ENCODE peak calls at places on chromosomes 6 and 20, in six cellular contexts. One of them, this sample, is unnamed.

GRCh38 chr6:155330133-155330734 is 15.9 kb upstream of the TFB1M start:
- DNase-seq in endothelial cell: no peak
- DNase-seq in natural killer cell: no peak
- DNase-seq in effector CD4-positive, alpha-beta T cell: no peak
- DNase-seq in GM20000: no peak
- DNase-seq in ACHN: no peak
- DNase-seq in this sample: no peak

GRCh38 chr6:131828946-131829345 is 21.1 kb downstream of the ENPP1 start:
- DNase-seq in effector CD4-positive, alpha-beta T cell: no peak
- DNase-seq in endothelial cell: no peak
- DNase-seq in natural killer cell: no peak
- DNase-seq in ACHN: no peak
- DNase-seq in GM20000: no peak
- DNase-seq in this sample: no peak

GRCh38 chr6:56899311-56899710 is 55.6 kb upstream of the BEND6 start:
- DNase-seq in ACHN: no peak
- DNase-seq in endothelial cell: no peak
- DNase-seq in natural killer cell: no peak
- DNase-seq in effector CD4-positive, alpha-beta T cell: no peak
- DNase-seq in GM20000: no peak
- DNase-seq in this sample: no peak

GRCh38 chr6:52958546-52959255 is 36.4 kb downstream of the GSTA4 start:
- DNase-seq in effector CD4-positive, alpha-beta T cell: no peak
- DNase-seq in ACHN: no peak
- DNase-seq in natural killer cell: no peak
- DNase-seq in endothelial cell: no peak
- DNase-seq in GM20000: no peak
- DNase-seq in this sample: no peak

GRCh38 chr20:43837856-43838702 is 76.6 kb upstream of the TOX2 start:
- DNase-seq in GM20000: no peak
- DNase-seq in endothelial cell: no peak
- DNase-seq in ACHN: no peak
- DNase-seq in natural killer cell: no peak
- DNase-seq in effector CD4-positive, alpha-beta T cell: no peak
- DNase-seq in this sample: no peak

GRCh38 chr6:54465649-54466300 is 157.5 kb downstream of the TINAG start:
- DNase-seq in ACHN: no peak
- DNase-seq in effector CD4-positive, alpha-beta T cell: no peak
- DNase-seq in endothelial cell: no peak
- DNase-seq in natural killer cell: no peak
- DNase-seq in GM20000: no peak
- DNase-seq in this sample: no peak

GRCh38 chr6:170271771-170272314 is 19.0 kb downstream of the DLL1 start:
- DNase-seq in effector CD4-positive, alpha-beta T cell: peak
- DNase-seq in natural killer cell: peak
- DNase-seq in endothelial cell: no peak
- DNase-seq in GM20000: peak
- DNase-seq in ACHN: no peak
- DNase-seq in this sample: peak

GRCh38 chr6:166861961-166862286 is 94.4 kb downstream of the RNASET2 start:
- DNase-seq in natural killer cell: no peak
- DNase-seq in effector CD4-positive, alpha-beta T cell: no peak
- DNase-seq in ACHN: no peak
- DNase-seq in endothelial cell: no peak
- DNase-seq in GM20000: no peak
- DNase-seq in this sample: no peak

GRCh38 chr6:159693894-159694545 is 979 bp upstream of the SOD2 start:
- DNase-seq in natural killer cell: no peak
- DNase-seq in effector CD4-positive, alpha-beta T cell: peak
- DNase-seq in ACHN: peak
- DNase-seq in endothelial cell: no peak
- DNase-seq in GM20000: peak
- DNase-seq in this sample: peak

GRCh38 chr6:99997141-99997540 is 3.1 kb upstream of the MCHR2 start:
- DNase-seq in effector CD4-positive, alpha-beta T cell: no peak
- DNase-seq in natural killer cell: no peak
- DNase-seq in ACHN: no peak
- DNase-seq in endothelial cell: no peak
- DNase-seq in GM20000: no peak
- DNase-seq in this sample: no peak

GRCh38 chr6:241331-241865 is 50.9 kb upstream of the DUSP22 start:
- DNase-seq in effector CD4-positive, alpha-beta T cell: no peak
- DNase-seq in natural killer cell: no peak
- DNase-seq in GM20000: no peak
- DNase-seq in endothelial cell: no peak
- DNase-seq in ACHN: no peak
- DNase-seq in this sample: no peak

GRCh38 chr20:2204021-2204420 is 91.8 kb upstream of the TGM3 start:
- DNase-seq in endothelial cell: no peak
- DNase-seq in ACHN: no peak
- DNase-seq in effector CD4-positive, alpha-beta T cell: no peak
- DNase-seq in natural killer cell: no peak
- DNase-seq in GM20000: no peak
- DNase-seq in this sample: no peak

GRCh38 chr20:18138266-18138582 is 561 bp downstream of the KAT14 start:
- DNase-seq in GM20000: no peak
- DNase-seq in endothelial cell: no peak
- DNase-seq in ACHN: no peak
- DNase-seq in effector CD4-positive, alpha-beta T cell: no peak
- DNase-seq in natural killer cell: no peak
- DNase-seq in this sample: no peak

GRCh38 chr20:35757098-35757705 is 14.6 kb upstream of the PHF20 start:
- DNase-seq in GM20000: no peak
- DNase-seq in effector CD4-positive, alpha-beta T cell: no peak
- DNase-seq in endothelial cell: no peak
- DNase-seq in ACHN: no peak
- DNase-seq in natural killer cell: no peak
- DNase-seq in this sample: no peak

GRCh38 chr20:58071991-58072390 is 156.5 kb downstream of the ANKRD60 start:
- DNase-seq in effector CD4-positive, alpha-beta T cell: no peak
- DNase-seq in natural killer cell: no peak
- DNase-seq in GM20000: no peak
- DNase-seq in ACHN: no peak
- DNase-seq in endothelial cell: no peak
- DNase-seq in this sample: no peak

GRCh38 chr6:107185570-107185969 is 70.3 kb upstream of the BEND3 start:
- DNase-seq in effector CD4-positive, alpha-beta T cell: no peak
- DNase-seq in GM20000: no peak
- DNase-seq in endothelial cell: peak
- DNase-seq in ACHN: peak
- DNase-seq in natural killer cell: no peak
- DNase-seq in this sample: no peak

GRCh38 chr20:46179811-46180326 is 61.8 kb downstream of the CD40 start:
- DNase-seq in effector CD4-positive, alpha-beta T cell: no peak
- DNase-seq in GM20000: no peak
- DNase-seq in ACHN: no peak
- DNase-seq in natural killer cell: no peak
- DNase-seq in endothelial cell: no peak
- DNase-seq in this sample: no peak

GRCh38 chr6:108348655-108349349 is 53.9 kb downstream of the AFG1L start:
- DNase-seq in ACHN: no peak
- DNase-seq in endothelial cell: no peak
- DNase-seq in effector CD4-positive, alpha-beta T cell: no peak
- DNase-seq in GM20000: peak
- DNase-seq in natural killer cell: no peak
- DNase-seq in this sample: no peak

GRCh38 chr6:7914991-7915789 is 4.6 kb upstream of the TXNDC5 start:
- DNase-seq in natural killer cell: no peak
- DNase-seq in effector CD4-positive, alpha-beta T cell: no peak
- DNase-seq in endothelial cell: no peak
- DNase-seq in GM20000: no peak
- DNase-seq in ACHN: no peak
- DNase-seq in this sample: no peak

GRCh38 chr6:79438015-79438414 is 99.2 kb downstream of the LCA5 start:
- DNase-seq in natural killer cell: no peak
- DNase-seq in GM20000: no peak
- DNase-seq in endothelial cell: no peak
- DNase-seq in effector CD4-positive, alpha-beta T cell: no peak
- DNase-seq in ACHN: no peak
- DNase-seq in this sample: no peak

GRCh38 chr6:22036267-22036666 is 260.6 kb downstream of the PRL start:
- DNase-seq in ACHN: peak
- DNase-seq in GM20000: peak
- DNase-seq in endothelial cell: no peak
- DNase-seq in effector CD4-positive, alpha-beta T cell: no peak
- DNase-seq in natural killer cell: no peak
- DNase-seq in this sample: no peak

GRCh38 chr6:109172096-109172495 is 76.8 kb downstream of the CEP57L1 start:
- DNase-seq in ACHN: no peak
- DNase-seq in GM20000: no peak
- DNase-seq in endothelial cell: no peak
- DNase-seq in effector CD4-positive, alpha-beta T cell: no peak
- DNase-seq in natural killer cell: no peak
- DNase-seq in this sample: no peak

GRCh38 chr6:7701212-7701834 is 24.6 kb upstream of the BMP6 start:
- DNase-seq in natural killer cell: no peak
- DNase-seq in endothelial cell: no peak
- DNase-seq in effector CD4-positive, alpha-beta T cell: no peak
- DNase-seq in ACHN: no peak
- DNase-seq in GM20000: no peak
- DNase-seq in this sample: no peak

GRCh38 chr6:30720738-30721197 is 616 bp downstream of the TUBB start:
- DNase-seq in effector CD4-positive, alpha-beta T cell: peak
- DNase-seq in ACHN: peak
- DNase-seq in endothelial cell: peak
- DNase-seq in natural killer cell: peak
- DNase-seq in GM20000: peak
- DNase-seq in this sample: peak

GRCh38 chr6:101517632-101518031 is 124.1 kb downstream of the GRIK2 start:
- DNase-seq in GM20000: no peak
- DNase-seq in natural killer cell: no peak
- DNase-seq in effector CD4-positive, alpha-beta T cell: no peak
- DNase-seq in ACHN: no peak
- DNase-seq in endothelial cell: no peak
- DNase-seq in this sample: no peak

GRCh38 chr6:70033781-70034180 is 167.4 kb downstream of the COL19A1 start:
- DNase-seq in endothelial cell: no peak
- DNase-seq in natural killer cell: no peak
- DNase-seq in GM20000: no peak
- DNase-seq in effector CD4-positive, alpha-beta T cell: no peak
- DNase-seq in ACHN: no peak
- DNase-seq in this sample: no peak

GRCh38 chr6:28824793-28825731 is 98.7 kb downstream of the TRIM27 start:
- DNase-seq in endothelial cell: no peak
- DNase-seq in natural killer cell: no peak
- DNase-seq in ACHN: no peak
- DNase-seq in effector CD4-positive, alpha-beta T cell: no peak
- DNase-seq in GM20000: no peak
- DNase-seq in this sample: no peak

GRCh38 chr6:97174471-97174870 is 108.5 kb downstream of the MMS22L start:
- DNase-seq in natural killer cell: no peak
- DNase-seq in GM20000: no peak
- DNase-seq in ACHN: no peak
- DNase-seq in endothelial cell: no peak
- DNase-seq in effector CD4-positive, alpha-beta T cell: no peak
- DNase-seq in this sample: no peak

GRCh38 chr6:4351857-4352669 is 216.7 kb upstream of the ECI2 start:
- DNase-seq in GM20000: no peak
- DNase-seq in ACHN: peak
- DNase-seq in endothelial cell: no peak
- DNase-seq in effector CD4-positive, alpha-beta T cell: no peak
- DNase-seq in natural killer cell: no peak
- DNase-seq in this sample: no peak

GRCh38 chr20:871436-871835 is 37.9 kb downstream of the FAM110A start:
- DNase-seq in GM20000: no peak
- DNase-seq in endothelial cell: no peak
- DNase-seq in effector CD4-positive, alpha-beta T cell: no peak
- DNase-seq in ACHN: no peak
- DNase-seq in natural killer cell: no peak
- DNase-seq in this sample: no peak

GRCh38 chr20:61120595-61121515 is 131.2 kb upstream of the CDH4 start:
- DNase-seq in ACHN: peak
- DNase-seq in natural killer cell: no peak
- DNase-seq in GM20000: no peak
- DNase-seq in endothelial cell: peak
- DNase-seq in effector CD4-positive, alpha-beta T cell: peak
- DNase-seq in this sample: peak

GRCh38 chr6:90110971-90111370 is 185.7 kb downstream of the BACH2 start:
- DNase-seq in endothelial cell: no peak
- DNase-seq in effector CD4-positive, alpha-beta T cell: peak
- DNase-seq in GM20000: no peak
- DNase-seq in ACHN: no peak
- DNase-seq in natural killer cell: peak
- DNase-seq in this sample: peak

GRCh38 chr20:63107449-63108200 is 100.9 kb upstream of the BHLHE23 start:
- DNase-seq in effector CD4-positive, alpha-beta T cell: no peak
- DNase-seq in natural killer cell: no peak
- DNase-seq in GM20000: no peak
- DNase-seq in ACHN: no peak
- DNase-seq in endothelial cell: no peak
- DNase-seq in this sample: no peak

GRCh38 chr6:143727035-143727434 is 49.3 kb downstream of the PHACTR2 start:
- DNase-seq in endothelial cell: no peak
- DNase-seq in natural killer cell: no peak
- DNase-seq in GM20000: no peak
- DNase-seq in ACHN: no peak
- DNase-seq in effector CD4-positive, alpha-beta T cell: no peak
- DNase-seq in this sample: no peak

GRCh38 chr6:78427386-78427785 is 440.0 kb upstream of the IRAK1BP1 start:
- DNase-seq in ACHN: no peak
- DNase-seq in endothelial cell: no peak
- DNase-seq in effector CD4-positive, alpha-beta T cell: no peak
- DNase-seq in natural killer cell: no peak
- DNase-seq in GM20000: no peak
- DNase-seq in this sample: no peak

GRCh38 chr6:42407379-42407778 is 44.3 kb downstream of the TRERF1 start:
- DNase-seq in natural killer cell: no peak
- DNase-seq in GM20000: no peak
- DNase-seq in ACHN: no peak
- DNase-seq in effector CD4-positive, alpha-beta T cell: no peak
- DNase-seq in endothelial cell: no peak
- DNase-seq in this sample: no peak